ENCODE peak calls at places on chromosomes 12 and 14, in four cellular contexts. H, J, F and S are unnamed samples.

GRCh38 chr12:80939231-80939950 is 1.7 kb upstream of the LIN7A start:
- DNase-seq in H (no peak), J (no peak), F (no peak), S (peak)

GRCh38 chr12:50765325-50765911 is 1.5 kb downstream of the ATF1 start:
- DNase-seq in H (peak), J (no peak), F (no peak), S (peak)

GRCh38 chr14:74521756-74522155 is 28.2 kb downstream of the ISCA2 start:
- DNase-seq in F (no peak), J (no peak), H (no peak), S (no peak)

GRCh38 chr12:9149372-9149771 is 33.7 kb upstream of the A2M start:
- DNase-seq in J (peak), H (no peak), F (no peak), S (no peak)

GRCh38 chr14:23352506-23353432 is at the start of gene SLC22A17:
- DNase-seq in J (peak), H (peak), F (no peak), S (no peak)

GRCh38 chr12:107782067-107782466 is 7.6 kb downstream of the ASCL4 start:
- DNase-seq in F (no peak), H (no peak), J (no peak), S (no peak)

GRCh38 chr12:31494455-31494854 is 96.5 kb downstream of the DENND5B start:
- DNase-seq in J (no peak), F (no peak), H (no peak), S (no peak)

GRCh38 chr14:65834812-65835211 is 422.3 kb downstream of the FUT8 start:
- DNase-seq in J (no peak), F (no peak), H (no peak), S (no peak)

GRCh38 chr14:61184117-61184516 is 97.0 kb downstream of the TMEM30B start:
- DNase-seq in H (no peak), J (no peak), F (no peak), S (no peak)

GRCh38 chr12:97573901-97574300 is 111.3 kb downstream of the RMST start:
- DNase-seq in H (no peak), J (no peak), F (no peak), S (no peak)

GRCh38 chr12:6606331-6607131 is 648 bp downstream of the CHD4 start:
- DNase-seq in H (peak), F (no peak), J (no peak), S (peak)

GRCh38 chr12:110929818-110930217 is 9.4 kb upstream of the MYL2 start:
- DNase-seq in H (no peak), J (no peak), F (no peak), S (no peak)

GRCh38 chr12:102513739-102514138 is 33.4 kb upstream of the IGF1 start:
- DNase-seq in F (no peak), J (no peak), H (no peak), S (no peak)

GRCh38 chr14:49774111-49774510 is 6.2 kb downstream of the KLHDC2 start:
- DNase-seq in H (no peak), F (no peak), J (no peak), S (no peak)

GRCh38 chr12:120916561-120916960 is 12.4 kb upstream of the SPPL3 start:
- DNase-seq in H (no peak), F (no peak), J (no peak), S (no peak)

GRCh38 chr14:66111891-66112290 is 374.3 kb upstream of the CCDC196 start:
- DNase-seq in F (no peak), J (no peak), H (no peak), S (no peak)

GRCh38 chr14:72847721-72848120 is 46.2 kb downstream of the DPF3 start:
- DNase-seq in F (no peak), H (no peak), J (peak), S (no peak)

DNA sequence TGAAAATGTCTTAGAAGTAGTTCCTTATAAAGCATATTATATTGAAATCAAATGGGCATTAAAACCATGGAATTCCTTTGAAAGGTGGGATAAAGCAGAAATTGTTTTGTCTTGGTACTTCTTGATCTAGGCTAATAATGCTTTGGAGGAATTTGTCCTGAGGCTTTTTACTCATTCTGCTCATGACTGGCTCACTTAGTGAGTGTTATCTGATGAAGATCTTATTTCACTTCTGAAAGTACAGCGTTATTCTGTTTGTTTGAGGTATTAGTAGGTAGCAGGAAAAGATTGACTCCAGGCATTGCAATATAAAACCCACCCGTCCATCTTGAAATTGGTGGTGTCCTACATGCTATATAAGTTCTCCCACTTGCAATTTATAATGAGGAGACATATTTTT is 5.4 kb downstream of the C12orf71 start:
- DNase-seq in H (no peak), J (no peak), F (no peak), S (no peak)
- TF ChIP-seq MAX in H (no peak), J (no peak), F (no peak), S (no peak)

GRCh38 chr14:95817271-95817670 is 59.4 kb upstream of the TUNAR start:
- DNase-seq in J (no peak), F (no peak), H (no peak), S (no peak)
- H3K4me3 ChIP-seq in J (no peak), F (no peak), H (no peak), S (no peak)

GRCh38 chr12:27998170-27999110 is 25.9 kb upstream of the PTHLH start:
- DNase-seq in H (no peak), F (no peak), J (no peak), S (no peak)
- TF ChIP-seq MAX in H (no peak), F (no peak), J (no peak), S (no peak)

DNA sequence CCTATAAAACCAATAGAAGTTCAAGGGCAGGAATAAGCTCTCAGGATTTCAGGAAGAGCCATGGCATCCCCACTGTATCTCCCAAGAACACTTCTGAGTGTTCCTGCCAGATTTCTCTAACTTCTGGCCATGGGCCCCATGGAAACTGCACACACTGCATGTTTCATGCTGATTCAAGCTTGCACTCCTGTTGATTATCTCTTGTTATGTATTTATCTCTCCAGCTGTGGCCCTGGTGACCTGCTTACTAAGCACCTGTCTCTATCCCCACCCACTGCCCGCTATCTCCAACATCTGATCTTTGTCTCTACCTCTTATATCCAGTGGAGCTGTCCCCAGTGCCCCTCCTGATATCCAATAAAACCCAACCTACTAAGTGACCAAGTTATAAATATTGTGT is 285.3 kb downstream of the PDZRN4 start:
- DNase-seq in F (no peak), J (no peak), H (no peak), S (no peak)
- H3K4me3 ChIP-seq in F (no peak), J (no peak), H (no peak), S (no peak)

GRCh38 chr14:93199031-93199430 is 7.8 kb downstream of the GON7 start:
- DNase-seq in H (no peak), F (no peak), J (no peak), S (no peak)

GRCh38 chr14:93201155-93201704 is 5.6 kb downstream of the GON7 start:
- DNase-seq in F (no peak), H (no peak), J (no peak), S (no peak)

GRCh38 chr14:93200553-93200952 is 6.3 kb downstream of the GON7 start:
- DNase-seq in H (no peak), F (no peak), J (no peak), S (no peak)

GRCh38 chr14:93195316-93195999 is 10.3 kb downstream of the LYSET start:
- DNase-seq in H (no peak), F (no peak), J (no peak), S (no peak)
- TF ChIP-seq MAX in H (no peak), F (no peak), J (no peak), S (no peak)

GRCh38 chr14:103523583-103523969 is 946 bp upstream of the CKB start:
- DNase-seq in J (no peak), H (no peak), F (no peak), S (no peak)

GRCh38 chr14:103520657-103521437 is 1.8 kb downstream of the CKB start:
- DNase-seq in J (peak), F (no peak), H (peak), S (peak)

GRCh38 chr14:103522649-103523582 is at the start of gene CKB:
- DNase-seq in F (no peak), H (peak), J (no peak), S (no peak)

GRCh38 chr14:103521438-103521961 is 1.1 kb downstream of the CKB start:
- DNase-seq in F (no peak), H (no peak), J (no peak), S (peak)

GRCh38 chr14:103522028-103522581 is 525 bp downstream of the CKB start:
- DNase-seq in J (no peak), H (no peak), F (no peak), S (no peak)
- H3K4me3 ChIP-seq in J (peak), H (peak), F (peak), S (no peak)